ENCODE peak calls at places on chromosomes 12 and 14, in seven cellular contexts. One of them, this sample, is unnamed.

GRCh38 chr12:120466560-120467315 is 2.8 kb downstream of the SRSF9 start:
- DNase-seq in mesenchymal stem cell: peak; percentile 52
- DNase-seq in H9: peak; percentile 72
- DNase-seq in IMR-90: peak; percentile 45
- DNase-seq in mesendoderm: peak; percentile 66
- DNase-seq in H1: no peak
- DNase-seq in trophoblast cell: peak; percentile 73
- DNase-seq in this sample: no peak

GRCh38 chr12:16763901-16764300 is 157.9 kb upstream of the LMO3 start:
- DNase-seq in mesenchymal stem cell: no peak
- DNase-seq in H9: no peak
- DNase-seq in IMR-90: no peak
- DNase-seq in mesendoderm: no peak
- DNase-seq in H1: no peak
- DNase-seq in trophoblast cell: no peak
- DNase-seq in this sample: no peak

GRCh38 chr14:36177489-36177888 is 967 bp upstream of the PTCSC3 start:
- DNase-seq in mesenchymal stem cell: no peak
- DNase-seq in H9: no peak
- DNase-seq in IMR-90: no peak
- DNase-seq in mesendoderm: no peak
- DNase-seq in H1: no peak
- DNase-seq in trophoblast cell: no peak
- DNase-seq in this sample: no peak

GRCh38 chr14:92254786-92255185 is 68.2 kb upstream of the SLC24A4 start:
- DNase-seq in mesenchymal stem cell: peak; percentile 72
- DNase-seq in H9: peak; percentile 56
- DNase-seq in IMR-90: peak; percentile 45
- DNase-seq in mesendoderm: peak; percentile 62
- DNase-seq in H1: no peak
- DNase-seq in trophoblast cell: no peak
- DNase-seq in this sample: peak; percentile 44

GRCh38 chr14:94671870-94672444 is 59.8 kb downstream of the SERPINA3 start:
- DNase-seq in mesenchymal stem cell: no peak
- DNase-seq in H9: no peak
- DNase-seq in IMR-90: no peak
- DNase-seq in mesendoderm: peak; percentile 21
- DNase-seq in H1: no peak
- DNase-seq in trophoblast cell: peak; percentile 19
- DNase-seq in this sample: no peak

GRCh38 chr12:51915003-51915625 is 7.8 kb downstream of the ACVRL1 start:
- DNase-seq in mesenchymal stem cell: no peak
- DNase-seq in H9: peak; percentile 79
- DNase-seq in IMR-90: no peak
- DNase-seq in mesendoderm: no peak
- DNase-seq in H1: no peak
- DNase-seq in trophoblast cell: no peak
- DNase-seq in this sample: no peak

GRCh38 chr14:77053046-77053841 is 24.7 kb upstream of the IRF2BPL start:
- DNase-seq in mesenchymal stem cell: peak; percentile 89
- DNase-seq in H9: peak; percentile 88
- DNase-seq in IMR-90: peak; percentile 76
- DNase-seq in mesendoderm: peak; percentile 86
- DNase-seq in H1: peak; percentile 70
- DNase-seq in trophoblast cell: peak; percentile 78
- DNase-seq in this sample: peak; percentile 68

GRCh38 chr12:72632286-72632685 is 360.1 kb downstream of the TRHDE start:
- DNase-seq in mesenchymal stem cell: peak; percentile 2
- DNase-seq in H9: no peak
- DNase-seq in IMR-90: peak; percentile 65
- DNase-seq in mesendoderm: no peak
- DNase-seq in H1: no peak
- DNase-seq in trophoblast cell: no peak
- DNase-seq in this sample: no peak

GRCh38 chr12:62466018-62466595 is 519 bp upstream of the MON2 start:
- DNase-seq in mesenchymal stem cell: peak; percentile 46
- DNase-seq in H9: peak; percentile 57
- DNase-seq in IMR-90: peak; percentile 32
- DNase-seq in mesendoderm: peak; percentile 59
- DNase-seq in H1: no peak
- DNase-seq in trophoblast cell: peak; percentile 64
- DNase-seq in this sample: no peak

GRCh38 chr12:43840338-43840737 is 4.5 kb downstream of the TMEM117 start:
- DNase-seq in mesenchymal stem cell: no peak
- DNase-seq in H9: no peak
- DNase-seq in IMR-90: no peak
- DNase-seq in mesendoderm: no peak
- DNase-seq in H1: no peak
- DNase-seq in trophoblast cell: no peak
- DNase-seq in this sample: no peak

GRCh38 chr14:19754172-19754571 is 10.8 kb downstream of the OR4Q3 start:
- DNase-seq in mesenchymal stem cell: no peak
- DNase-seq in H9: no peak
- DNase-seq in IMR-90: no peak
- DNase-seq in mesendoderm: no peak
- DNase-seq in H1: no peak
- DNase-seq in trophoblast cell: peak; percentile 98
- DNase-seq in this sample: no peak

GRCh38 chr14:40292664-40293063 is 860.4 kb upstream of the FBXO33 start:
- DNase-seq in mesenchymal stem cell: no peak
- DNase-seq in H9: no peak
- DNase-seq in IMR-90: no peak
- DNase-seq in mesendoderm: no peak
- DNase-seq in H1: no peak
- DNase-seq in trophoblast cell: no peak
- DNase-seq in this sample: no peak

GRCh38 chr14:57833304-57833703 is 32.6 kb downstream of the SLC35F4 start:
- DNase-seq in mesenchymal stem cell: no peak
- DNase-seq in H9: no peak
- DNase-seq in IMR-90: peak; percentile 88
- DNase-seq in mesendoderm: peak; percentile 79
- DNase-seq in H1: no peak
- DNase-seq in trophoblast cell: no peak
- DNase-seq in this sample: no peak

GRCh38 chr12:41264281-41264680 is 76.2 kb downstream of the PDZRN4 start:
- DNase-seq in mesenchymal stem cell: no peak
- DNase-seq in H9: no peak
- DNase-seq in IMR-90: no peak
- DNase-seq in mesendoderm: no peak
- DNase-seq in H1: no peak
- DNase-seq in trophoblast cell: no peak
- DNase-seq in this sample: no peak

GRCh38 chr12:27455589-27455988 is 9.1 kb downstream of the SMCO2 start:
- DNase-seq in mesenchymal stem cell: no peak
- DNase-seq in H9: no peak
- DNase-seq in IMR-90: no peak
- DNase-seq in mesendoderm: no peak
- DNase-seq in H1: no peak
- DNase-seq in trophoblast cell: no peak
- DNase-seq in this sample: no peak

GRCh38 chr14:73976150-73976549 is 26.0 kb downstream of the COQ6 start:
- DNase-seq in mesenchymal stem cell: no peak
- DNase-seq in H9: no peak
- DNase-seq in IMR-90: no peak
- DNase-seq in mesendoderm: no peak
- DNase-seq in H1: no peak
- DNase-seq in trophoblast cell: no peak
- DNase-seq in this sample: no peak

GRCh38 chr12:95796225-95796981 is 5.8 kb upstream of the NTN4 start:
- DNase-seq in mesenchymal stem cell: peak; percentile 54
- DNase-seq in H9: no peak
- DNase-seq in IMR-90: no peak
- DNase-seq in mesendoderm: no peak
- DNase-seq in H1: no peak
- DNase-seq in trophoblast cell: peak; percentile 64
- DNase-seq in this sample: no peak

GRCh38 chr12:28191018-28191595 is 851 bp downstream of the CCDC91 start:
- DNase-seq in mesenchymal stem cell: no peak
- DNase-seq in H9: no peak
- DNase-seq in IMR-90: peak; percentile 55
- DNase-seq in mesendoderm: peak; percentile 27
- DNase-seq in H1: no peak
- DNase-seq in trophoblast cell: peak; percentile 43
- DNase-seq in this sample: no peak

GRCh38 chr12:1691123-1692007 is 495 bp downstream of the ADIPOR2 start:
- DNase-seq in mesenchymal stem cell: peak; percentile 62
- DNase-seq in H9: no peak
- DNase-seq in IMR-90: no peak
- DNase-seq in mesendoderm: peak; percentile 88
- DNase-seq in H1: peak; percentile 13
- DNase-seq in trophoblast cell: peak; percentile 64
- DNase-seq in this sample: peak; percentile 80
- H3K23ac ChIP-seq in mesenchymal stem cell: peak overlapping the region; percentile 34
- H3K23ac ChIP-seq in H9: no peak overlapping the region
- H3K23ac ChIP-seq in IMR-90: peak overlapping the region; percentile 95
- H3K23ac ChIP-seq in mesendoderm: no peak overlapping the region
- H3K23ac ChIP-seq in H1: no peak overlapping the region
- H3K23ac ChIP-seq in trophoblast cell: no peak overlapping the region
- H3K23ac ChIP-seq in this sample: peak overlapping the region; percentile 93

GRCh38 chr12:50040657-50041056 is 15.4 kb upstream of the RACGAP1 start:
- DNase-seq in mesenchymal stem cell: no peak
- DNase-seq in H9: no peak
- DNase-seq in IMR-90: no peak
- DNase-seq in mesendoderm: no peak
- DNase-seq in H1: no peak
- DNase-seq in trophoblast cell: no peak
- DNase-seq in this sample: no peak
- H2BK120ac ChIP-seq in mesenchymal stem cell: no peak overlapping the region
- H2BK120ac ChIP-seq in H9: no peak overlapping the region
- H2BK120ac ChIP-seq in IMR-90: no peak overlapping the region
- H2BK120ac ChIP-seq in mesendoderm: no peak overlapping the region
- H2BK120ac ChIP-seq in H1: no peak overlapping the region
- H2BK120ac ChIP-seq in trophoblast cell: no peak overlapping the region
- H2BK120ac ChIP-seq in this sample: no peak overlapping the region

DNA sequence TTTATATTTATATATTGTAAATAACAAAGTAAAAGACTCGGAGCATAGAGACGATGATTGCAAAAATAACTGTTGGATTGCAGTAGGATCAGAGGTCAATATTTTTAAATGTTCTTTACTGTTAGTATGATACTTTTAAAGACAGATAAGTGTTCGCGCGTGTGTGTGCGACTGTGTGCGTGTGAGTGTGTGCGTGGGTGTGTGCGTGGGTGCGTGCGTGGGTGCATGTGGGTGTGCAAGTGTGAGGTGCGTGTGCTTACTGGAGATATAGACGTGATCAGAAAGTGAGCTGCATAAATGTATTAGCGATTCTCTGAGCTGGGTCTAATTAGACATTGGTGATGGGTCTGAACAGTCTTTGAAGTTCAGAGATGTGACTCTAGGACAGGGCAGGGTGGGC is 142.9 kb downstream of the RIMBP2 start:
- DNase-seq in mesenchymal stem cell: no peak
- DNase-seq in H9: no peak
- DNase-seq in IMR-90: no peak
- DNase-seq in mesendoderm: no peak
- DNase-seq in H1: no peak
- DNase-seq in trophoblast cell: no peak
- DNase-seq in this sample: no peak
- H3K23ac ChIP-seq in mesenchymal stem cell: no peak overlapping the region
- H3K23ac ChIP-seq in H9: no peak overlapping the region
- H3K23ac ChIP-seq in IMR-90: no peak overlapping the region
- H3K23ac ChIP-seq in mesendoderm: no peak overlapping the region
- H3K23ac ChIP-seq in H1: no peak overlapping the region
- H3K23ac ChIP-seq in trophoblast cell: no peak overlapping the region
- H3K23ac ChIP-seq in this sample: no peak overlapping the region

DNA sequence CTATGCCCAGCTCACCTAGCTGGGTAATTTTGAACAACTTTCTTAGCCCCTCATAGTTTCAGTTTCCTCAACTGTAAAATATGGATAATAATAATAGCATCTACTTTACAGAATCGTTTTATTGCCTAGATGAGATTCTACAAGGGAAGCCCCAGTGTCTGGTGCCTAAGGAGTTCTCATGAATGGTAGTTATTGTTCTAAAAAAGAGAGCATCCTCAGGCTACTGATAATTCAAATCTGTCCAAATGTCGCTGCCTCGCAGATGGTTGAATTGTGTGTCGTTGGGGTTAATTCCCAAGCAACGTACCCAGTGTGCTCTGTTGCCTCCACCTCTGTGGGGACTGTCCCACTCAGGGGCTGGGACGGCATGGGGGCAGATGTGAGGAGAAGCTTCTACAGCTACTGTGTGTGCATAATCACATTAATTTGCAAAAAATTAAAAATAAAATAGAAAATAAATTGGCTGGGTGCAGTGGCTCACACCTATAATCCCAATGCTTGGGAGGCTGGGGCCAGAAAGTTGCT is 71.6 kb upstream of the CEP83 start:
- DNase-seq in mesenchymal stem cell: no peak
- DNase-seq in H9: no peak
- DNase-seq in IMR-90: no peak
- DNase-seq in mesendoderm: no peak
- DNase-seq in H1: no peak
- DNase-seq in trophoblast cell: no peak
- DNase-seq in this sample: no peak
- H2BK120ac ChIP-seq in mesenchymal stem cell: no peak overlapping the region
- H2BK120ac ChIP-seq in H9: no peak overlapping the region
- H2BK120ac ChIP-seq in IMR-90: no peak overlapping the region
- H2BK120ac ChIP-seq in mesendoderm: no peak overlapping the region
- H2BK120ac ChIP-seq in H1: no peak overlapping the region
- H2BK120ac ChIP-seq in trophoblast cell: no peak overlapping the region
- H2BK120ac ChIP-seq in this sample: no peak overlapping the region

This sample was measured in neuronal stem cell.